ENCODE peak calls at places on chromosomes 4 and X, in four cellular contexts. Y, C, Q and M are unnamed samples.

GRCh38 chr4:173130671-173131070 is 37.9 kb upstream of the GALNT7 start:
- DNase-seq in Y (no peak), C (no peak), Q (no peak), M (no peak)

GRCh38 chr4:152709675-152710438 is 30.1 kb upstream of the TMEM154 start:
- DNase-seq in Y (no peak), C (peak; percentile 37), Q (no peak), M (no peak)

GRCh38 chr4:105133976-105134375 is 12.7 kb upstream of the TET2 start:
- DNase-seq in Y (no peak), C (no peak), Q (no peak), M (no peak)

GRCh38 chr4:177281544-177281943 is 28.1 kb upstream of the NEIL3 start:
- DNase-seq in Y (no peak), C (no peak), Q (no peak), M (no peak)

GRCh38 chr4:134906404-134907023 is 704.9 kb upstream of the PABPC4L start:
- DNase-seq in Y (peak; percentile 7), C (peak; percentile 2), Q (no peak), M (no peak)

GRCh38 chr4:156568041-156568440 is 403.6 kb downstream of the PDGFC start:
- DNase-seq in Y (no peak), C (no peak), Q (no peak), M (no peak)

GRCh38 chr4:102259081-102259480 is 86.2 kb downstream of the SLC39A8 start:
- DNase-seq in Y (no peak), C (no peak), Q (no peak), M (no peak)

GRCh38 chr4:185016946-185017797 is 1.1 kb upstream of the HELT start:
- DNase-seq in Y (no peak), C (peak; percentile 79), Q (no peak), M (no peak)

GRCh38 chr4:152244659-152245058 is 291.2 kb downstream of the FBXW7 start:
- DNase-seq in Y (no peak), C (no peak), Q (no peak), M (no peak)

GRCh38 chrX:13658602-13659001 is 5.7 kb downstream of the TCEANC start:
- DNase-seq in Y (peak; percentile 32), C (peak; percentile 53), Q (no peak), M (no peak)

GRCh38 chr4:1584498-1584897 is 99.6 kb downstream of the FAM53A start:
- DNase-seq in Y (no peak), C (no peak), Q (no peak), M (no peak)

GRCh38 chr4:169009281-169010124 is 552 bp downstream of the CBR4 start:
- DNase-seq in Y (peak; percentile 63), C (peak; percentile 36), Q (peak; percentile 60), M (no peak)

GRCh38 chrX:136273986-136274385 is 22.8 kb upstream of the MAP7D3 start:
- DNase-seq in Y (no peak), C (no peak), Q (no peak), M (no peak)

GRCh38 chr4:176981074-176981473 is 188.4 kb upstream of the VEGFC start:
- DNase-seq in Y (no peak), C (no peak), Q (no peak), M (peak; percentile 1)

GRCh38 chrX:145405012-145405411 is 157.7 kb downstream of the SPANXN1 start:
- DNase-seq in Y (peak; percentile 8), C (peak; percentile 20), Q (no peak), M (no peak)

GRCh38 chr4:155759372-155760252 is 791 bp downstream of the GUCY1B1 start:
- DNase-seq in Y (peak; percentile 40), C (peak; percentile 75), Q (no peak), M (no peak)

GRCh38 chr4:168859888-168860694 is 150.0 kb downstream of the CBR4 start:
- DNase-seq in Y (no peak), C (no peak), Q (no peak), M (no peak)

GRCh38 chr4:154126276-154126675 is 337.4 kb upstream of the SFRP2 start:
- DNase-seq in Y (no peak), C (no peak), Q (no peak), M (no peak)

GRCh38 chr4:84647307-84647884 is 64.5 kb downstream of the CDS1 start:
- DNase-seq in Y (no peak), C (peak; percentile 41), Q (no peak), M (no peak)

GRCh38 chr4:160414516-160414915 is 1311.6 kb downstream of the RAPGEF2 start:
- DNase-seq in Y (no peak), C (no peak), Q (no peak), M (no peak)